ENCODE peak calls at places on chromosomes 11 and 22, in eight cellular contexts. L is epithelial cell of esophagus, D is pancreas, R is BJ, V is A673, G is body of pancreas, A is gastrocnemius medialis, J is transverse colon. I is an unnamed sample.
A peak's percentile ranks its signal among the peaks of the same experiment; 100 is the strongest.

GRCh38 chr11:68970921-68971636 is 9.7 kb downstream of the MRGPRD start:
- DNase-seq in L (no peak), D (no peak), R (no peak), V (no peak), G (no peak), A (no peak), J (peak; percentile 1), I (no peak)

GRCh38 chr11:34263462-34264186 is 94.2 kb downstream of the ABTB2 start:
- DNase-seq in L (peak; percentile 93), D (peak; percentile 87), R (peak; percentile 19), V (no peak), G (peak; percentile 93), A (peak; percentile 68), J (peak; percentile 79), I (peak; percentile 23)

GRCh38 chr22:29202231-29203192 is 3.2 kb upstream of the EMID1 start:
- DNase-seq in L (peak; percentile 45), D (no peak), R (no peak), V (peak; percentile 61), G (no peak), A (no peak), J (peak; percentile 59), I (no peak)

GRCh38 chr11:8095356-8095755 is 14.3 kb downstream of the TUB start:
- DNase-seq in L (no peak), D (peak; percentile 8), R (no peak), V (no peak), G (no peak), A (no peak), J (no peak), I (no peak)

GRCh38 chr11:84408946-84409411 is 1122.8 kb upstream of the CCDC90B start:
- DNase-seq in L (peak; percentile 33), D (no peak), R (no peak), V (peak; percentile 2), G (no peak), A (no peak), J (no peak), I (no peak)

GRCh38 chr11:87239001-87239400 is 201.3 kb downstream of the TMEM135 start:
- DNase-seq in L (no peak), D (no peak), R (no peak), V (no peak), G (no peak), A (no peak), J (no peak), I (no peak)

GRCh38 chr11:69439651-69440464 is 41.6 kb upstream of the LINC01488 start:
- DNase-seq in L (no peak), D (no peak), R (no peak), V (no peak), G (no peak), A (no peak), J (no peak), I (no peak)

GRCh38 chr11:130677486-130678153 is 229.2 kb downstream of the ADAMTS15 start:
- DNase-seq in L (peak; percentile 62), D (peak; percentile 35), R (peak; percentile 65), V (peak; percentile 54), G (peak; percentile 31), A (no peak), J (no peak), I (no peak)

GRCh38 chr11:119420631-119421030 is 2.3 kb downstream of the THY1 start:
- DNase-seq in L (no peak), D (no peak), R (no peak), V (no peak), G (no peak), A (no peak), J (no peak), I (no peak)
- H3K4me3 ChIP-seq in L (no peak overlapping the region), D (no peak overlapping the region), R (peak overlapping the region; percentile 85), V (peak overlapping the region; percentile 89), G (no peak overlapping the region), A (no peak overlapping the region), J (no peak overlapping the region), I (no peak overlapping the region)

GRCh38 chr11:45847908-45848316 is 637 bp downstream of the CRY2 start:
- DNase-seq in L (peak; percentile 74), D (peak; percentile 47), R (no peak), V (peak; percentile 82), G (peak; percentile 58), A (peak; percentile 30), J (peak; percentile 57), I (no peak)
- TF ChIP-seq CTCF in L (peak; percentile 11), D (no peak), R (peak; percentile 36), V (peak; percentile 37), G (no peak), A (no peak), J (no peak), I (no peak)

GRCh38 chr22:45911601-45912271 is 65.2 kb downstream of the WNT7B start:
- DNase-seq in L (peak; percentile 88), D (peak; percentile 51), R (no peak), V (no peak), G (peak; percentile 72), A (peak; percentile 49), J (no peak), I (no peak)
- H3K4me3 ChIP-seq in L (no peak overlapping the region), D (no peak overlapping the region), R (no peak overlapping the region), V (no peak overlapping the region), G (no peak overlapping the region), A (no peak overlapping the region), J (no peak overlapping the region), I (no peak overlapping the region)

DNA sequence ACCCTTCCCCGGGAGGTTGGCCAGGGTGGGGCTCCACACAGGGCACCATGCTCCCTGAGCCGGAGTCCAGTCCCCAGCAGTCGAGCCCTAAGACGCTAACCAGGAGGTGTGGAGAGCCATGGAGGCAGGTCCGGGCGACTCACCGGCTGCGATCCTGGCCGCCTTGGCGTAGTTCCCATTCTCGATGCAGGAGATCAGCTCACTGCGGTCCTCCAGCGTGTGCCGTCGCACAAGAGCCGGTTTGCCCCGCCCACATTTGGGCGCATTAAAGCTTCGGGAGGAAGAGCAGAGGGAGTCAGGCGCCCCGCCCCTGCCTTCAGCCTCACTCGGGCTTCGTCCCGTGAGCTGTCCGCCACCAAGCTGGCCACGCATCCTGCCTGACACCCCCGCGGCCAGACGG is 50.8 kb downstream of the BRD1 start:
- DNase-seq in L (peak; percentile 48), D (no peak), R (no peak), V (no peak), G (no peak), A (no peak), J (no peak), I (no peak)
- TF ChIP-seq CTCF in L (no peak), D (no peak), R (no peak), V (no peak), G (no peak), A (no peak), J (no peak), I (no peak)

GRCh38 chr11:78961186-78961782 is 386.6 kb upstream of the NARS2 start:
- DNase-seq in L (peak; percentile 82), D (peak; percentile 59), R (no peak), V (peak; percentile 15), G (peak; percentile 64), A (no peak), J (peak; percentile 31), I (no peak)
- H3K4me3 ChIP-seq in L (no peak overlapping the region), D (no peak overlapping the region), R (no peak overlapping the region), V (no peak overlapping the region), G (no peak overlapping the region), A (no peak overlapping the region), J (no peak overlapping the region), I (no peak overlapping the region)

GRCh38 chr11:46755962-46756361 is 36.9 kb downstream of the F2 start:
- DNase-seq in L (no peak), D (no peak), R (no peak), V (no peak), G (no peak), A (no peak), J (no peak), I (no peak)
- TF ChIP-seq CTCF in L (no peak), D (no peak), R (no peak), V (no peak), G (no peak), A (no peak), J (no peak), I (no peak)

GRCh38 chr22:30423296-30423958 is 2.1 kb upstream of the MTFP1 start:
- DNase-seq in L (peak; percentile 68), D (no peak), R (no peak), V (no peak), G (no peak), A (no peak), J (peak; percentile 56), I (no peak)

GRCh38 chr22:30420401-30421178 is 5.0 kb upstream of the MTFP1 start:
- DNase-seq in L (peak; percentile 79), D (no peak), R (peak; percentile 52), V (no peak), G (no peak), A (no peak), J (no peak), I (no peak)

GRCh38 chr22:30422481-30423295 is 2.9 kb upstream of the MTFP1 start:
- DNase-seq in L (peak; percentile 95), D (peak; percentile 84), R (peak; percentile 70), V (peak; percentile 92), G (peak; percentile 91), A (peak; percentile 79), J (peak; percentile 78), I (peak; percentile 72)

GRCh38 chr22:30423959-30424380 is 1.6 kb upstream of the MTFP1 start:
- DNase-seq in L (peak; percentile 99), D (peak; percentile 99), R (peak; percentile 96), V (peak; percentile 100), G (peak; percentile 100), A (peak; percentile 99), J (peak; percentile 99), I (peak; percentile 97)

GRCh38 chr22:30421695-30422480 is 3.7 kb upstream of the MTFP1 start:
- DNase-seq in L (no peak), D (no peak), R (no peak), V (no peak), G (no peak), A (no peak), J (no peak), I (no peak)
- H3K4me3 ChIP-seq in L (no peak overlapping the region), D (no peak overlapping the region), R (no peak overlapping the region), V (peak overlapping the region; percentile 60), G (no peak overlapping the region), A (peak overlapping the region; percentile 96), J (no peak overlapping the region), I (peak overlapping the region; percentile 83)

GRCh38 chr11:14390669-14391068 is 31.7 kb upstream of the RRAS2 start:
- DNase-seq in L (no peak), D (no peak), R (no peak), V (no peak), G (no peak), A (no peak), J (no peak), I (no peak)
- TF ChIP-seq CTCF in L (no peak), D (no peak), R (no peak), V (no peak), G (no peak), A (no peak), J (no peak), I (no peak)

GRCh38 chr11:37504066-37504611 is 906.1 kb upstream of the RAG2 start:
- DNase-seq in L (peak; percentile 94), D (no peak), R (peak; percentile 92), V (peak; percentile 59), G (no peak), A (no peak), J (no peak), I (no peak)

GRCh38 chr11:37504925-37505324 is 906.9 kb upstream of the RAG2 start:
- DNase-seq in L (peak; percentile 95), D (no peak), R (peak; percentile 72), V (peak; percentile 25), G (no peak), A (no peak), J (no peak), I (no peak)

GRCh38 chr11:37506516-37506915 is 908.5 kb upstream of the RAG2 start:
- DNase-seq in L (no peak), D (no peak), R (no peak), V (no peak), G (no peak), A (no peak), J (no peak), I (no peak)

GRCh38 chr11:37503411-37504065 is 905.5 kb upstream of the RAG2 start:
- DNase-seq in L (no peak), D (no peak), R (no peak), V (no peak), G (no peak), A (no peak), J (no peak), I (no peak)

GRCh38 chr11:37505406-37505805 is 907.4 kb upstream of the RAG2 start:
- DNase-seq in L (peak; percentile 74), D (no peak), R (no peak), V (no peak), G (no peak), A (no peak), J (no peak), I (no peak)
- H3K4me3 ChIP-seq in L (no peak overlapping the region), D (no peak overlapping the region), R (no peak overlapping the region), V (no peak overlapping the region), G (no peak overlapping the region), A (no peak overlapping the region), J (no peak overlapping the region), I (no peak overlapping the region)